ENCODE peak calls at places on chromosomes 1 and 21, in five cellular contexts. One of them, this sample, is unnamed.

GRCh38 chr21:41995577-41995976 is 14.6 kb downstream of the ZBTB21 start:
- DNase-seq in progenitor cell of endocrine pancreas: no peak
- DNase-seq in A549: no peak
- DNase-seq in fibroblast of pulmonary artery: no peak
- DNase-seq in cardiac muscle cell: no peak
- DNase-seq in this sample: no peak

GRCh38 chr1:30183006-30183405 is 540.4 kb downstream of the MATN1 start:
- DNase-seq in progenitor cell of endocrine pancreas: no peak
- DNase-seq in A549: no peak
- DNase-seq in fibroblast of pulmonary artery: no peak
- DNase-seq in cardiac muscle cell: no peak
- DNase-seq in this sample: no peak

GRCh38 chr1:93631626-93632365 is 49.8 kb downstream of the BCAR3 start:
- DNase-seq in progenitor cell of endocrine pancreas: no peak
- DNase-seq in A549: no peak
- DNase-seq in fibroblast of pulmonary artery: no peak
- DNase-seq in cardiac muscle cell: peak
- DNase-seq in this sample: no peak

GRCh38 chr1:14372526-14372925 is 226.0 kb upstream of the KAZN start:
- DNase-seq in progenitor cell of endocrine pancreas: no peak
- DNase-seq in A549: no peak
- DNase-seq in fibroblast of pulmonary artery: no peak
- DNase-seq in cardiac muscle cell: no peak
- DNase-seq in this sample: no peak

GRCh38 chr1:203059485-203059884 is 26.3 kb downstream of the MYOG start:
- DNase-seq in progenitor cell of endocrine pancreas: no peak
- DNase-seq in A549: no peak
- DNase-seq in fibroblast of pulmonary artery: no peak
- DNase-seq in cardiac muscle cell: no peak
- DNase-seq in this sample: no peak

GRCh38 chr1:64545118-64545916 is 75.4 kb downstream of the CACHD1 start:
- DNase-seq in progenitor cell of endocrine pancreas: no peak
- DNase-seq in A549: no peak
- DNase-seq in fibroblast of pulmonary artery: no peak
- DNase-seq in cardiac muscle cell: no peak
- DNase-seq in this sample: no peak

GRCh38 chr1:203379831-203380230 is 28.9 kb upstream of the FMOD start:
- DNase-seq in progenitor cell of endocrine pancreas: no peak
- DNase-seq in A549: no peak
- DNase-seq in fibroblast of pulmonary artery: peak
- DNase-seq in cardiac muscle cell: no peak
- DNase-seq in this sample: no peak

GRCh38 chr21:42666023-42666747 is 12.8 kb downstream of the PDE9A start:
- DNase-seq in progenitor cell of endocrine pancreas: no peak
- DNase-seq in A549: peak
- DNase-seq in fibroblast of pulmonary artery: no peak
- DNase-seq in cardiac muscle cell: no peak
- DNase-seq in this sample: no peak

GRCh38 chr1:109151146-109151545 is 37.2 kb downstream of the ELAPOR1 start:
- DNase-seq in progenitor cell of endocrine pancreas: no peak
- DNase-seq in A549: no peak
- DNase-seq in fibroblast of pulmonary artery: peak
- DNase-seq in cardiac muscle cell: peak
- DNase-seq in this sample: no peak

GRCh38 chr1:201143726-201144635 is 10.3 kb downstream of the TMEM9 start:
- DNase-seq in progenitor cell of endocrine pancreas: no peak
- DNase-seq in A549: no peak
- DNase-seq in fibroblast of pulmonary artery: no peak
- DNase-seq in cardiac muscle cell: no peak
- DNase-seq in this sample: no peak

GRCh38 chr1:215539803-215540575 is 27.1 kb upstream of the KCTD3 start:
- DNase-seq in progenitor cell of endocrine pancreas: no peak
- DNase-seq in A549: no peak
- DNase-seq in fibroblast of pulmonary artery: peak
- DNase-seq in cardiac muscle cell: no peak
- DNase-seq in this sample: no peak

GRCh38 chr1:121483234-121483633 is 298.5 kb downstream of the SRGAP2C start:
- DNase-seq in progenitor cell of endocrine pancreas: no peak
- DNase-seq in A549: no peak
- DNase-seq in fibroblast of pulmonary artery: no peak
- DNase-seq in cardiac muscle cell: no peak
- DNase-seq in this sample: no peak

GRCh38 chr1:68782890-68783289 is 286.0 kb upstream of the DEPDC1 start:
- DNase-seq in progenitor cell of endocrine pancreas: no peak
- DNase-seq in A549: no peak
- DNase-seq in fibroblast of pulmonary artery: no peak
- DNase-seq in cardiac muscle cell: no peak
- DNase-seq in this sample: no peak
- TF ChIP-seq CTCF in progenitor cell of endocrine pancreas: no peak
- TF ChIP-seq CTCF in A549: no peak
- TF ChIP-seq CTCF in fibroblast of pulmonary artery: no peak
- TF ChIP-seq CTCF in cardiac muscle cell: peak
- TF ChIP-seq CTCF in this sample: peak

GRCh38 chr1:33634806-33635205 is 162.4 kb downstream of the ZSCAN20 start:
- DNase-seq in progenitor cell of endocrine pancreas: peak
- DNase-seq in A549: peak
- DNase-seq in fibroblast of pulmonary artery: peak
- DNase-seq in cardiac muscle cell: peak
- DNase-seq in this sample: no peak
- TF ChIP-seq CTCF in progenitor cell of endocrine pancreas: peak
- TF ChIP-seq CTCF in A549: peak
- TF ChIP-seq CTCF in fibroblast of pulmonary artery: peak
- TF ChIP-seq CTCF in cardiac muscle cell: peak
- TF ChIP-seq CTCF in this sample: peak

DNA sequence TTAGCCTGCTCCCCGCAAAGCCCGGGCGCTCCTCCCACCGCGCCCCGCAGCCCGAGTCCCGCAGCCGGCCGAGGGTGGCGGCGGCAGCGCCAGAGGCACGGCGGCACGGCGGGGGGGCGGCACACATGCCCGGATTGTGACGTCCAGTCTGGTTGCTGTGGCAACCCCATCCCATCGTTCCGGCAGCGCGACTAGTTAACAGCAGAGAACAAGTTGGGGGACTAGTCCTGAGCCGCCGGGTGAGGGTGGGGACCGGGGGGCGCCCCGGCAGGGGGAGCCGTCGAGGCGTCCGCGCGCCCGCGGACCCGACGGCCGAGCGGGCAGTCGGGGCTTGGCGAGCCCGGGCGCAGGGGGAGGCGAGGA is at the start of gene CHD5:
- DNase-seq in progenitor cell of endocrine pancreas: no peak
- DNase-seq in A549: no peak
- DNase-seq in fibroblast of pulmonary artery: no peak
- DNase-seq in cardiac muscle cell: no peak
- DNase-seq in this sample: no peak
- TF ChIP-seq CTCF in progenitor cell of endocrine pancreas: peak
- TF ChIP-seq CTCF in A549: peak
- TF ChIP-seq CTCF in fibroblast of pulmonary artery: no peak
- TF ChIP-seq CTCF in cardiac muscle cell: no peak
- TF ChIP-seq CTCF in this sample: peak

GRCh38 chr1:54884135-54884586 is 2.8 kb downstream of the DHCR24 start:
- DNase-seq in progenitor cell of endocrine pancreas: no peak
- DNase-seq in A549: no peak
- DNase-seq in fibroblast of pulmonary artery: no peak
- DNase-seq in cardiac muscle cell: no peak
- DNase-seq in this sample: no peak
- TF ChIP-seq CTCF in progenitor cell of endocrine pancreas: no peak
- TF ChIP-seq CTCF in A549: no peak
- TF ChIP-seq CTCF in fibroblast of pulmonary artery: no peak
- TF ChIP-seq CTCF in cardiac muscle cell: no peak
- TF ChIP-seq CTCF in this sample: no peak

GRCh38 chr1:183061194-183061593 is 38.0 kb downstream of the LAMC1 start:
- DNase-seq in progenitor cell of endocrine pancreas: no peak
- DNase-seq in A549: no peak
- DNase-seq in fibroblast of pulmonary artery: peak
- DNase-seq in cardiac muscle cell: no peak
- DNase-seq in this sample: no peak

GRCh38 chr1:183063349-183063748 is 40.1 kb downstream of the LAMC1 start:
- DNase-seq in progenitor cell of endocrine pancreas: no peak
- DNase-seq in A549: no peak
- DNase-seq in fibroblast of pulmonary artery: no peak
- DNase-seq in cardiac muscle cell: no peak
- DNase-seq in this sample: no peak

GRCh38 chr1:183052861-183053260 is 29.6 kb downstream of the LAMC1 start:
- DNase-seq in progenitor cell of endocrine pancreas: no peak
- DNase-seq in A549: no peak
- DNase-seq in fibroblast of pulmonary artery: no peak
- DNase-seq in cardiac muscle cell: no peak
- DNase-seq in this sample: no peak

DNA sequence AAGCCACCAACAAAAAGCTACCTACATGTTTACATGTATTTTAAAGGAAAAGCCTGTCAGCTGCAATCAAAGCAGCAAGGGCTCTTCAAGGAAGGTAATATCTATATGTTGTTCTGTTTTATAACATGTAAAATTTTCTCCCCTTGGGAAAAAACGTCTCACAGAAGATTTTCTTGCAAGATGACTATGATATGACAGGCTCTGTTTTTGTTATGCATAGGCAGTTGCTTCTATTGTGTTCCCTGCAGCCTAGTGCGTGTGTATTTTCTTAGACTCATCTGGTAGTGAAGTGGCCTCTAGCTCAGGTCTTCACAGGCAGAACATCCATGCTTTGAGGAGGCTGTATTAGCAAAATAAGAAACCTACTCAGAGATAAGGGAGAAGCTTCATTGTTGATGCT is 35.6 kb downstream of the LAMC1 start:
- DNase-seq in progenitor cell of endocrine pancreas: no peak
- DNase-seq in A549: no peak
- DNase-seq in fibroblast of pulmonary artery: peak
- DNase-seq in cardiac muscle cell: no peak
- DNase-seq in this sample: no peak
- TF ChIP-seq CTCF in progenitor cell of endocrine pancreas: no peak
- TF ChIP-seq CTCF in A549: no peak
- TF ChIP-seq CTCF in fibroblast of pulmonary artery: no peak
- TF ChIP-seq CTCF in cardiac muscle cell: no peak
- TF ChIP-seq CTCF in this sample: no peak

GRCh38 chr1:90149101-90149500 is 154.2 kb downstream of the ZNF326 start:
- DNase-seq in progenitor cell of endocrine pancreas: no peak
- DNase-seq in A549: no peak
- DNase-seq in fibroblast of pulmonary artery: no peak
- DNase-seq in cardiac muscle cell: no peak
- DNase-seq in this sample: no peak
- TF ChIP-seq CTCF in progenitor cell of endocrine pancreas: no peak
- TF ChIP-seq CTCF in A549: no peak
- TF ChIP-seq CTCF in fibroblast of pulmonary artery: no peak
- TF ChIP-seq CTCF in cardiac muscle cell: no peak
- TF ChIP-seq CTCF in this sample: peak

GRCh38 chr21:36706951-36707762 is 8.2 kb downstream of the SIM2 start:
- DNase-seq in progenitor cell of endocrine pancreas: no peak
- DNase-seq in A549: no peak
- DNase-seq in fibroblast of pulmonary artery: peak
- DNase-seq in cardiac muscle cell: peak
- DNase-seq in this sample: no peak
- TF ChIP-seq CTCF in progenitor cell of endocrine pancreas: no peak
- TF ChIP-seq CTCF in A549: no peak
- TF ChIP-seq CTCF in fibroblast of pulmonary artery: peak
- TF ChIP-seq CTCF in cardiac muscle cell: peak
- TF ChIP-seq CTCF in this sample: no peak

GRCh38 chr1:116134178-116134773 is 23.1 kb downstream of the MAB21L3 start:
- DNase-seq in progenitor cell of endocrine pancreas: no peak
- DNase-seq in A549: peak
- DNase-seq in fibroblast of pulmonary artery: no peak
- DNase-seq in cardiac muscle cell: no peak
- DNase-seq in this sample: no peak
- TF ChIP-seq CTCF in progenitor cell of endocrine pancreas: no peak
- TF ChIP-seq CTCF in A549: peak
- TF ChIP-seq CTCF in fibroblast of pulmonary artery: peak
- TF ChIP-seq CTCF in cardiac muscle cell: peak
- TF ChIP-seq CTCF in this sample: peak

This sample was measured in type B pancreatic cell.